ENCODE peak calls at places on chromosomes 1 and 21, in eight cellular contexts. One of them, this sample, is unnamed.

GRCh38 chr21:33976980-33977720 is 61.5 kb upstream of the ATP5PO start:
- DNase-seq in fibroblast of mammary gland: no peak
- DNase-seq in fibroblast of lung: no peak
- DNase-seq in left cardiac atrium: no peak
- DNase-seq in activated CD8-positive, alpha-beta memory T cell treated with anti-CD3 and anti-CD28 coated beads for 24 hours: peak; percentile 61
- DNase-seq in GM10248: no peak
- DNase-seq in NCI-H1092 treated with DMSO at 0.1 percent for 48 hours: no peak
- DNase-seq in Daoy: no peak
- DNase-seq in this sample: no peak

GRCh38 chr1:246435421-246436041 is 71.5 kb downstream of the SMYD3 start:
- DNase-seq in left cardiac atrium: no peak
- DNase-seq in GM10248: no peak
- DNase-seq in activated CD8-positive, alpha-beta memory T cell treated with anti-CD3 and anti-CD28 coated beads for 24 hours: no peak
- DNase-seq in fibroblast of lung: peak; percentile 34
- DNase-seq in Daoy: no peak
- DNase-seq in NCI-H1092 treated with DMSO at 0.1 percent for 48 hours: no peak
- DNase-seq in fibroblast of mammary gland: peak; percentile 22
- DNase-seq in this sample: no peak

GRCh38 chr1:159869173-159869572 is 6.7 kb upstream of the VSIG8 start:
- DNase-seq in fibroblast of mammary gland: peak; percentile 86
- DNase-seq in left cardiac atrium: no peak
- DNase-seq in NCI-H1092 treated with DMSO at 0.1 percent for 48 hours: no peak
- DNase-seq in fibroblast of lung: peak; percentile 84
- DNase-seq in GM10248: no peak
- DNase-seq in activated CD8-positive, alpha-beta memory T cell treated with anti-CD3 and anti-CD28 coated beads for 24 hours: no peak
- DNase-seq in Daoy: peak; percentile 90
- DNase-seq in this sample: peak; percentile 76

GRCh38 chr1:201283836-201284553 is 689 bp downstream of the PKP1 start:
- DNase-seq in activated CD8-positive, alpha-beta memory T cell treated with anti-CD3 and anti-CD28 coated beads for 24 hours: no peak
- DNase-seq in fibroblast of mammary gland: no peak
- DNase-seq in fibroblast of lung: no peak
- DNase-seq in Daoy: no peak
- DNase-seq in NCI-H1092 treated with DMSO at 0.1 percent for 48 hours: no peak
- DNase-seq in left cardiac atrium: peak; percentile 17
- DNase-seq in GM10248: no peak
- DNase-seq in this sample: no peak

GRCh38 chr21:28975401-28975800 is 17.3 kb downstream of the LTN1 start:
- DNase-seq in NCI-H1092 treated with DMSO at 0.1 percent for 48 hours: no peak
- DNase-seq in fibroblast of mammary gland: peak; percentile 89
- DNase-seq in activated CD8-positive, alpha-beta memory T cell treated with anti-CD3 and anti-CD28 coated beads for 24 hours: no peak
- DNase-seq in fibroblast of lung: no peak
- DNase-seq in GM10248: no peak
- DNase-seq in Daoy: no peak
- DNase-seq in left cardiac atrium: no peak
- DNase-seq in this sample: no peak

GRCh38 chr1:78146137-78146822 is 100.5 kb downstream of the GIPC2 start:
- DNase-seq in activated CD8-positive, alpha-beta memory T cell treated with anti-CD3 and anti-CD28 coated beads for 24 hours: no peak
- DNase-seq in left cardiac atrium: no peak
- DNase-seq in GM10248: no peak
- DNase-seq in fibroblast of lung: peak; percentile 43
- DNase-seq in Daoy: peak; percentile 19
- DNase-seq in NCI-H1092 treated with DMSO at 0.1 percent for 48 hours: no peak
- DNase-seq in fibroblast of mammary gland: peak; percentile 64
- DNase-seq in this sample: peak; percentile 25

GRCh38 chr1:25556791-25557476 is 13.5 kb downstream of the LDLRAP1 start:
- DNase-seq in left cardiac atrium: no peak
- DNase-seq in fibroblast of mammary gland: peak; percentile 58
- DNase-seq in NCI-H1092 treated with DMSO at 0.1 percent for 48 hours: no peak
- DNase-seq in fibroblast of lung: peak; percentile 57
- DNase-seq in GM10248: no peak
- DNase-seq in Daoy: peak; percentile 67
- DNase-seq in activated CD8-positive, alpha-beta memory T cell treated with anti-CD3 and anti-CD28 coated beads for 24 hours: no peak
- DNase-seq in this sample: peak; percentile 42

GRCh38 chr1:119982006-119982405 is 85.7 kb upstream of the ADAM30 start:
- DNase-seq in NCI-H1092 treated with DMSO at 0.1 percent for 48 hours: no peak
- DNase-seq in fibroblast of lung: peak; percentile 91
- DNase-seq in fibroblast of mammary gland: peak; percentile 82
- DNase-seq in left cardiac atrium: no peak
- DNase-seq in GM10248: no peak
- DNase-seq in Daoy: peak; percentile 82
- DNase-seq in activated CD8-positive, alpha-beta memory T cell treated with anti-CD3 and anti-CD28 coated beads for 24 hours: no peak
- DNase-seq in this sample: peak; percentile 89

GRCh38 chr1:107695341-107695740 is 269.6 kb downstream of the VAV3 start:
- DNase-seq in GM10248: no peak
- DNase-seq in NCI-H1092 treated with DMSO at 0.1 percent for 48 hours: no peak
- DNase-seq in fibroblast of lung: peak; percentile 80
- DNase-seq in fibroblast of mammary gland: peak; percentile 44
- DNase-seq in activated CD8-positive, alpha-beta memory T cell treated with anti-CD3 and anti-CD28 coated beads for 24 hours: no peak
- DNase-seq in Daoy: peak; percentile 17
- DNase-seq in left cardiac atrium: no peak
- DNase-seq in this sample: peak; percentile 76

GRCh38 chr1:23019851-23020625 is 770 bp downstream of the KDM1A start:
- DNase-seq in fibroblast of mammary gland: peak; percentile 49
- DNase-seq in Daoy: peak; percentile 50
- DNase-seq in GM10248: peak; percentile 35
- DNase-seq in fibroblast of lung: peak; percentile 51
- DNase-seq in activated CD8-positive, alpha-beta memory T cell treated with anti-CD3 and anti-CD28 coated beads for 24 hours: no peak
- DNase-seq in left cardiac atrium: peak; percentile 25
- DNase-seq in NCI-H1092 treated with DMSO at 0.1 percent for 48 hours: peak; percentile 88
- DNase-seq in this sample: no peak

This sample was measured in astrocyte.